ENCODE peak calls at places on chromosomes 12 and 14, in nine cellular contexts. One of them, this sample, is unnamed.

GRCh38 chr14:62455446-62455845 is 589.8 kb downstream of the KCNH5 start:
- DNase-seq in CD8-positive, alpha-beta T cell: no peak
- DNase-seq in mucosa of descending colon: no peak
- DNase-seq in GM12865: no peak
- DNase-seq in upper lobe of left lung: no peak
- DNase-seq in dorsolateral prefrontal cortex: no peak
- DNase-seq in A549: no peak
- DNase-seq in stomach: no peak
- DNase-seq in neural crest cell: no peak
- DNase-seq in this sample: no peak

GRCh38 chr12:88145567-88146347 is 3.6 kb downstream of the TMTC3 start:
- DNase-seq in CD8-positive, alpha-beta T cell: no peak
- DNase-seq in mucosa of descending colon: no peak
- DNase-seq in GM12865: no peak
- DNase-seq in upper lobe of left lung: no peak
- DNase-seq in dorsolateral prefrontal cortex: no peak
- DNase-seq in A549: no peak
- DNase-seq in stomach: no peak
- DNase-seq in neural crest cell: no peak
- DNase-seq in this sample: no peak

GRCh38 chr12:95763809-95764253 is 26.7 kb downstream of the NTN4 start:
- DNase-seq in CD8-positive, alpha-beta T cell: no peak
- DNase-seq in mucosa of descending colon: peak; percentile 18
- DNase-seq in GM12865: no peak
- DNase-seq in upper lobe of left lung: no peak
- DNase-seq in dorsolateral prefrontal cortex: no peak
- DNase-seq in A549: peak; percentile 80
- DNase-seq in stomach: no peak
- DNase-seq in neural crest cell: no peak
- DNase-seq in this sample: no peak

GRCh38 chr12:106032141-106032925 is 106.4 kb downstream of the NUAK1 start:
- DNase-seq in CD8-positive, alpha-beta T cell: no peak
- DNase-seq in mucosa of descending colon: peak; percentile 7
- DNase-seq in GM12865: no peak
- DNase-seq in upper lobe of left lung: no peak
- DNase-seq in dorsolateral prefrontal cortex: no peak
- DNase-seq in A549: peak; percentile 58
- DNase-seq in stomach: no peak
- DNase-seq in neural crest cell: no peak
- DNase-seq in this sample: no peak

GRCh38 chr12:5587701-5588100 is 155.8 kb downstream of the NTF3 start:
- DNase-seq in CD8-positive, alpha-beta T cell: no peak
- DNase-seq in mucosa of descending colon: no peak
- DNase-seq in GM12865: no peak
- DNase-seq in upper lobe of left lung: no peak
- DNase-seq in dorsolateral prefrontal cortex: no peak
- DNase-seq in A549: no peak
- DNase-seq in stomach: no peak
- DNase-seq in neural crest cell: no peak
- DNase-seq in this sample: no peak

GRCh38 chr14:91647817-91648216 is 84.1 kb downstream of the CATSPERB start:
- DNase-seq in CD8-positive, alpha-beta T cell: no peak
- DNase-seq in mucosa of descending colon: no peak
- DNase-seq in GM12865: no peak
- DNase-seq in upper lobe of left lung: no peak
- DNase-seq in dorsolateral prefrontal cortex: no peak
- DNase-seq in A549: no peak
- DNase-seq in stomach: no peak
- DNase-seq in neural crest cell: no peak
- DNase-seq in this sample: no peak

GRCh38 chr12:700061-700460 is 36.8 kb upstream of the NINJ2 start:
- DNase-seq in CD8-positive, alpha-beta T cell: no peak
- DNase-seq in mucosa of descending colon: no peak
- DNase-seq in GM12865: no peak
- DNase-seq in upper lobe of left lung: no peak
- DNase-seq in dorsolateral prefrontal cortex: no peak
- DNase-seq in A549: no peak
- DNase-seq in stomach: no peak
- DNase-seq in neural crest cell: no peak
- DNase-seq in this sample: no peak

GRCh38 chr14:65100905-65101541 is 1.3 kb downstream of the MAX start:
- DNase-seq in CD8-positive, alpha-beta T cell: no peak
- DNase-seq in mucosa of descending colon: no peak
- DNase-seq in GM12865: no peak
- DNase-seq in upper lobe of left lung: no peak
- DNase-seq in dorsolateral prefrontal cortex: no peak
- DNase-seq in A549: no peak
- DNase-seq in stomach: no peak
- DNase-seq in neural crest cell: no peak
- DNase-seq in this sample: no peak

GRCh38 chr14:75427482-75428229 is at the start of gene JDP2:
- DNase-seq in CD8-positive, alpha-beta T cell: peak; percentile 48
- DNase-seq in mucosa of descending colon: peak; percentile 92
- DNase-seq in GM12865: peak; percentile 70
- DNase-seq in upper lobe of left lung: peak; percentile 98
- DNase-seq in dorsolateral prefrontal cortex: peak; percentile 85
- DNase-seq in A549: peak; percentile 80
- DNase-seq in stomach: peak; percentile 92
- DNase-seq in neural crest cell: peak; percentile 33
- DNase-seq in this sample: peak; percentile 57

GRCh38 chr12:67658486-67658885 is 9.9 kb downstream of the DYRK2 start:
- DNase-seq in CD8-positive, alpha-beta T cell: no peak
- DNase-seq in mucosa of descending colon: no peak
- DNase-seq in GM12865: no peak
- DNase-seq in upper lobe of left lung: no peak
- DNase-seq in dorsolateral prefrontal cortex: no peak
- DNase-seq in A549: no peak
- DNase-seq in stomach: no peak
- DNase-seq in neural crest cell: no peak
- DNase-seq in this sample: no peak

GRCh38 chr14:61145258-61145902 is 135.8 kb downstream of the TMEM30B start:
- DNase-seq in CD8-positive, alpha-beta T cell: no peak
- DNase-seq in mucosa of descending colon: no peak
- DNase-seq in GM12865: no peak
- DNase-seq in upper lobe of left lung: no peak
- DNase-seq in dorsolateral prefrontal cortex: no peak
- DNase-seq in A549: no peak
- DNase-seq in stomach: no peak
- DNase-seq in neural crest cell: no peak
- DNase-seq in this sample: no peak

GRCh38 chr14:87181288-87181687 is 811.7 kb downstream of the GALC start:
- DNase-seq in CD8-positive, alpha-beta T cell: no peak
- DNase-seq in mucosa of descending colon: no peak
- DNase-seq in GM12865: no peak
- DNase-seq in upper lobe of left lung: no peak
- DNase-seq in dorsolateral prefrontal cortex: no peak
- DNase-seq in A549: no peak
- DNase-seq in stomach: no peak
- DNase-seq in neural crest cell: no peak
- DNase-seq in this sample: no peak

GRCh38 chr12:131129839-131130238 is 176.1 kb downstream of the ADGRD1 start:
- DNase-seq in CD8-positive, alpha-beta T cell: no peak
- DNase-seq in mucosa of descending colon: no peak
- DNase-seq in GM12865: no peak
- DNase-seq in upper lobe of left lung: peak; percentile 41
- DNase-seq in dorsolateral prefrontal cortex: peak; percentile 38
- DNase-seq in A549: no peak
- DNase-seq in stomach: no peak
- DNase-seq in neural crest cell: no peak
- DNase-seq in this sample: no peak

GRCh38 chr12:48615681-48616080 is 45.8 kb upstream of the LALBA start:
- DNase-seq in CD8-positive, alpha-beta T cell: no peak
- DNase-seq in mucosa of descending colon: no peak
- DNase-seq in GM12865: no peak
- DNase-seq in upper lobe of left lung: no peak
- DNase-seq in dorsolateral prefrontal cortex: no peak
- DNase-seq in A549: no peak
- DNase-seq in stomach: no peak
- DNase-seq in neural crest cell: no peak
- DNase-seq in this sample: no peak

GRCh38 chr12:12219664-12220063 is 47.2 kb downstream of the LRP6 start:
- DNase-seq in CD8-positive, alpha-beta T cell: no peak
- DNase-seq in mucosa of descending colon: no peak
- DNase-seq in GM12865: no peak
- DNase-seq in upper lobe of left lung: no peak
- DNase-seq in dorsolateral prefrontal cortex: no peak
- DNase-seq in A549: no peak
- DNase-seq in stomach: no peak
- DNase-seq in neural crest cell: no peak
- DNase-seq in this sample: no peak

GRCh38 chr12:946212-946611 is 3.3 kb downstream of the RAD52 start:
- DNase-seq in CD8-positive, alpha-beta T cell: no peak
- DNase-seq in mucosa of descending colon: no peak
- DNase-seq in GM12865: peak; percentile 26
- DNase-seq in upper lobe of left lung: no peak
- DNase-seq in dorsolateral prefrontal cortex: no peak
- DNase-seq in A549: no peak
- DNase-seq in stomach: no peak
- DNase-seq in neural crest cell: no peak
- DNase-seq in this sample: no peak

GRCh38 chr14:67187210-67187609 is 2.0 kb upstream of the GARIN2 start:
- DNase-seq in CD8-positive, alpha-beta T cell: no peak
- DNase-seq in mucosa of descending colon: no peak
- DNase-seq in GM12865: no peak
- DNase-seq in upper lobe of left lung: no peak
- DNase-seq in dorsolateral prefrontal cortex: no peak
- DNase-seq in A549: peak; percentile 68
- DNase-seq in stomach: no peak
- DNase-seq in neural crest cell: no peak
- DNase-seq in this sample: no peak

GRCh38 chr14:20539906-20540305 is 20.9 kb downstream of the RNASE9 start:
- DNase-seq in CD8-positive, alpha-beta T cell: no peak
- DNase-seq in mucosa of descending colon: no peak
- DNase-seq in GM12865: no peak
- DNase-seq in upper lobe of left lung: no peak
- DNase-seq in dorsolateral prefrontal cortex: no peak
- DNase-seq in A549: no peak
- DNase-seq in stomach: no peak
- DNase-seq in neural crest cell: no peak
- DNase-seq in this sample: no peak

GRCh38 chr12:20122274-20122673 is 246.1 kb upstream of the PDE3A start:
- DNase-seq in CD8-positive, alpha-beta T cell: no peak
- DNase-seq in mucosa of descending colon: no peak
- DNase-seq in GM12865: no peak
- DNase-seq in upper lobe of left lung: no peak
- DNase-seq in dorsolateral prefrontal cortex: no peak
- DNase-seq in A549: peak; percentile 18
- DNase-seq in stomach: no peak
- DNase-seq in neural crest cell: no peak
- DNase-seq in this sample: no peak
- TF ChIP-seq CTCF in CD8-positive, alpha-beta T cell: no peak
- TF ChIP-seq CTCF in mucosa of descending colon: no peak
- TF ChIP-seq CTCF in GM12865: peak; percentile 7
- TF ChIP-seq CTCF in upper lobe of left lung: no peak
- TF ChIP-seq CTCF in dorsolateral prefrontal cortex: no peak
- TF ChIP-seq CTCF in A549: peak; percentile 30
- TF ChIP-seq CTCF in stomach: no peak
- TF ChIP-seq CTCF in neural crest cell: no peak
- TF ChIP-seq CTCF in this sample: no peak

GRCh38 chr14:69363055-69363454 is 35.0 kb downstream of the ERH start:
- DNase-seq in CD8-positive, alpha-beta T cell: no peak
- DNase-seq in mucosa of descending colon: no peak
- DNase-seq in GM12865: no peak
- DNase-seq in upper lobe of left lung: peak; percentile 15
- DNase-seq in dorsolateral prefrontal cortex: no peak
- DNase-seq in A549: peak; percentile 14
- DNase-seq in stomach: no peak
- DNase-seq in neural crest cell: peak; percentile 13
- DNase-seq in this sample: no peak
- TF ChIP-seq CTCF in CD8-positive, alpha-beta T cell: no peak
- TF ChIP-seq CTCF in mucosa of descending colon: no peak
- TF ChIP-seq CTCF in GM12865: no peak
- TF ChIP-seq CTCF in upper lobe of left lung: no peak
- TF ChIP-seq CTCF in dorsolateral prefrontal cortex: peak; percentile 48
- TF ChIP-seq CTCF in A549: no peak
- TF ChIP-seq CTCF in stomach: no peak
- TF ChIP-seq CTCF in neural crest cell: peak; percentile 47
- TF ChIP-seq CTCF in this sample: no peak

DNA sequence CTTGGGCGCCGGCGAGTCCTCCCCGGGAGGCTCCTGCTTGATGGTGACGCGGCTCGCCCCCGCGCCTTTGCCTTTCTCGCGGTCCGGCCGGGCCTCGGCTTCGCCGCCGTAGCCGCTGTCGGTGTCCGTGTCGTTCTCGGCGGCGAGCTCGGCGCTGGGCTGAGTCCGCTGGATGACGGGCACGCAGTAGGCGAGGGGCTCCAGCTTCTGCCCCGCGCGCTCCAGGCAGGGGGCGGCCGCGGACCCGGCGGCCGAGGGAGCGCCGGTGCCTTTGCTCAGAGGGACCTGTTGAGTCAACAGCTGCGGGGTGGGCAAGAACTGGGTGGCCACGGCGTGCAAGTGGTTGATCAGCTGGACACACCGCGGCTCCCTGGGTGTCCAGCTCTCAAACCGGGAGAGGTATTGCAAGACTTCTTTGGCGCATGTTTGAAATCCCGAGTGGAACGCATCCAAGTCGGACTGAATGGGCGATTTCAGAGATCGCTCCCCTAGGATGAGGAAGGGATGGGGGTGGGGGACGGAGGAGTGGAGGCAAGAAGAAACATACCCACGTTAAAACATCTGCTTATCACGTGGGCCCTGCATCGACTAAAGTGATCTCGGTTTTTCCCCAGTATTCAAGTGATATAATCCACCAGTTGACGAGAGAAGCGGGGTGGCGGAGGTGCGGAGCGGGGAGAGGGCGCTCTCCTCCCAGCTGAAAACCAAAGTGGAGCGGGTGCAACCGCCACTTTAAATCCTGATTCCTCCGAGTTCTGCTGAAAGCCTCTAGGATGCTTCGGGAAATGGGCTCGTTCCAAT is 2.0 kb downstream of the BHLHE41 start:
- DNase-seq in CD8-positive, alpha-beta T cell: peak; percentile 23
- DNase-seq in mucosa of descending colon: peak; percentile 76
- DNase-seq in GM12865: peak; percentile 39
- DNase-seq in upper lobe of left lung: peak; percentile 91
- DNase-seq in dorsolateral prefrontal cortex: peak; percentile 83
- DNase-seq in A549: peak; percentile 70
- DNase-seq in stomach: peak; percentile 55
- DNase-seq in neural crest cell: peak; percentile 43
- DNase-seq in this sample: no peak
- TF ChIP-seq CTCF in CD8-positive, alpha-beta T cell: no peak
- TF ChIP-seq CTCF in mucosa of descending colon: peak; percentile 10
- TF ChIP-seq CTCF in GM12865: no peak
- TF ChIP-seq CTCF in upper lobe of left lung: no peak
- TF ChIP-seq CTCF in dorsolateral prefrontal cortex: peak; percentile 47
- TF ChIP-seq CTCF in A549: peak; percentile 57
- TF ChIP-seq CTCF in stomach: no peak
- TF ChIP-seq CTCF in neural crest cell: no peak
- TF ChIP-seq CTCF in this sample: no peak

DNA sequence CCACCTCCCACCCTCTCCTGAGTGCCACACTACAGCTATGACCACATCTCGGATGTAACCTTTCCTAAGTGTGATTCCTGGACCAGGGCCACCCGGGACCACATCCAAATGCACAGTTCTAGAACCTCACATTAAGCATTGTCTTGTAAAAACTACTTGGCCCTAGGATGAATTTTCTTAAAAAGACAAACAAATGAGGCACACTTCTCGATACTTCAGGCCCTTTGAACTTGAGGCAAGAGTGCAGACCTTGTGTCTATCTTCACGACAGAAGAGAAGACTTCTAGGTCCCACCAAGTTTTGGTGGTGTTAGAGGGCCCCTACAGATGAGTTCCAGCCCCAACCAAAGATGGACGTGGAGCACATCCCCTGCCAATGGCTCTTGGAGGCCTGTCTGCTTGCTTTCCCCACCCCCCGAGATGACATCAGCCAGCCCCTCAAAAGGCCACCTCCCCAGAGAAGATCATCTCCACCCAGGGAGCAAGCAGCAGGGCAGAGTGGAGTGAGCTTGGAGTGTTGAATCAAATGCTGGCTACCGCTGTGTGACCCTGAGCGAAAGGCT is 9.3 kb downstream of the ISCU start:
- DNase-seq in CD8-positive, alpha-beta T cell: no peak
- DNase-seq in mucosa of descending colon: no peak
- DNase-seq in GM12865: peak; percentile 53
- DNase-seq in upper lobe of left lung: no peak
- DNase-seq in dorsolateral prefrontal cortex: no peak
- DNase-seq in A549: no peak
- DNase-seq in stomach: no peak
- DNase-seq in neural crest cell: no peak
- DNase-seq in this sample: no peak
- TF ChIP-seq CTCF in CD8-positive, alpha-beta T cell: no peak
- TF ChIP-seq CTCF in mucosa of descending colon: no peak
- TF ChIP-seq CTCF in GM12865: no peak
- TF ChIP-seq CTCF in upper lobe of left lung: no peak
- TF ChIP-seq CTCF in dorsolateral prefrontal cortex: no peak
- TF ChIP-seq CTCF in A549: no peak
- TF ChIP-seq CTCF in stomach: no peak
- TF ChIP-seq CTCF in neural crest cell: no peak
- TF ChIP-seq CTCF in this sample: no peak